ENCODE peak calls at places on chromosomes 6 and 20, in six cellular contexts. N is mucosa of gallbladder, F is Peyer's patch, G is amniotic stem cell, A is dorsolateral prefrontal cortex, I is fibroblast of the conjunctiva. E is an unnamed sample.

GRCh38 chr20:44405785-44406571 is 50.5 kb downstream of the HNF4A start:
- DNase-seq in N (no peak), F (peak; percentile 62), G (no peak), A (no peak), I (no peak), E (no peak)

GRCh38 chr6:40407239-40407638 is 179.9 kb downstream of the LRFN2 start:
- DNase-seq in N (no peak), F (no peak), G (no peak), A (no peak), I (no peak), E (no peak)

GRCh38 chr20:52889225-52889624 is 82.9 kb upstream of the TSHZ2 start:
- DNase-seq in N (no peak), F (no peak), G (no peak), A (no peak), I (peak; percentile 6), E (no peak)

GRCh38 chr20:19056909-19057308 is 155.5 kb upstream of the SLC24A3 start:
- DNase-seq in N (no peak), F (no peak), G (no peak), A (no peak), I (no peak), E (no peak)

GRCh38 chr6:31898200-31899011 is 908 bp upstream of the EHMT2 start:
- DNase-seq in N (no peak), F (no peak), G (no peak), A (no peak), I (no peak), E (no peak)

GRCh38 chr6:144471986-144472385 is 186.9 kb downstream of the UTRN start:
- DNase-seq in N (no peak), F (no peak), G (no peak), A (no peak), I (no peak), E (no peak)

GRCh38 chr20:1274485-1275313 is 8.6 kb downstream of the SNPH start:
- DNase-seq in N (peak; percentile 38), F (no peak), G (no peak), A (no peak), I (no peak), E (no peak)

GRCh38 chr6:16064687-16065086 is 64.2 kb upstream of the MYLIP start:
- DNase-seq in N (no peak), F (no peak), G (no peak), A (no peak), I (no peak), E (no peak)

GRCh38 chr6:51152594-51152993 is 333.9 kb downstream of the TFAP2B start:
- DNase-seq in N (no peak), F (no peak), G (no peak), A (no peak), I (no peak), E (no peak)

GRCh38 chr6:31734703-31735500 is 1.4 kb downstream of the CLIC1 start:
- DNase-seq in N (no peak), F (peak; percentile 81), G (peak; percentile 60), A (no peak), I (no peak), E (peak; percentile 54)

GRCh38 chr6:24451581-24452041 is 37.8 kb downstream of the GPLD1 start:
- DNase-seq in N (no peak), F (no peak), G (no peak), A (no peak), I (no peak), E (no peak)

GRCh38 chr20:3106658-3107463 is 22.3 kb upstream of the AVP start:
- DNase-seq in N (no peak), F (no peak), G (no peak), A (no peak), I (no peak), E (no peak)

GRCh38 chr6:16402501-16402900 is 164.1 kb downstream of the GMPR start:
- DNase-seq in N (no peak), F (no peak), G (no peak), A (no peak), I (peak; percentile 74), E (no peak)

GRCh38 chr20:38412877-38413577 is 22.1 kb downstream of the SNHG17 start:
- DNase-seq in N (no peak), F (no peak), G (no peak), A (no peak), I (no peak), E (no peak)

GRCh38 chr20:57059055-57059617 is 207.3 kb downstream of the BMP7 start:
- DNase-seq in N (no peak), F (no peak), G (no peak), A (no peak), I (no peak), E (no peak)

GRCh38 chr6:26305097-26305841 is 59.7 kb upstream of the BTN3A2 start:
- DNase-seq in N (peak; percentile 75), F (peak; percentile 64), G (peak; percentile 71), A (peak; percentile 50), I (peak; percentile 75), E (peak; percentile 44)

GRCh38 chr6:121879149-121879548 is 443.7 kb downstream of the GJA1 start:
- DNase-seq in N (no peak), F (no peak), G (peak; percentile 53), A (no peak), I (peak; percentile 87), E (no peak)

GRCh38 chr6:148495029-148495428 is 152.4 kb downstream of the SASH1 start:
- DNase-seq in N (no peak), F (no peak), G (no peak), A (no peak), I (no peak), E (no peak)

GRCh38 chr20:39070484-39071231 is 108.5 kb downstream of the DHX35 start:
- DNase-seq in N (no peak), F (no peak), G (peak; percentile 14), A (no peak), I (no peak), E (no peak)

GRCh38 chr6:3318226-3318625 is 59.5 kb downstream of the PSMG4 start:
- DNase-seq in N (no peak), F (no peak), G (no peak), A (no peak), I (no peak), E (peak; percentile 22)

GRCh38 chr6:26416288-26416687 is 14.2 kb downstream of the BTN3A1 start:
- DNase-seq in N (no peak), F (no peak), G (no peak), A (no peak), I (no peak), E (no peak)

GRCh38 chr20:44247676-44248419 is 740 bp downstream of the GDAP1L1 start:
- DNase-seq in N (no peak), F (no peak), G (no peak), A (peak; percentile 52), I (no peak), E (no peak)

GRCh38 chr6:52760105-52760765 is 3.0 kb downstream of the GSTA2 start:
- DNase-seq in N (peak; percentile 50), F (no peak), G (no peak), A (no peak), I (no peak), E (no peak)

GRCh38 chr6:135568366-135568765 is 70.8 kb upstream of the AHI1 start:
- DNase-seq in N (peak; percentile 35), F (no peak), G (peak; percentile 15), A (no peak), I (peak; percentile 27), E (peak; percentile 34)

GRCh38 chr6:128415387-128415786 is 105.0 kb downstream of the PTPRK start:
- DNase-seq in N (no peak), F (no peak), G (no peak), A (no peak), I (no peak), E (no peak)

GRCh38 chr6:129852257-129852858 is 8.8 kb downstream of the TMEM244 start:
- DNase-seq in N (no peak), F (no peak), G (no peak), A (no peak), I (no peak), E (no peak)

GRCh38 chr6:136723780-136724179 is 68.5 kb downstream of the MAP3K5 start:
- DNase-seq in N (no peak), F (no peak), G (no peak), A (peak; percentile 49), I (no peak), E (no peak)

GRCh38 chr20:33423141-33423834 is 20.3 kb downstream of the SNTA1 start:
- DNase-seq in N (no peak), F (no peak), G (peak; percentile 34), A (no peak), I (peak; percentile 61), E (peak; percentile 60)

GRCh38 chr6:27518881-27519795 is 46.2 kb upstream of the ZNF184 start:
- DNase-seq in N (peak; percentile 71), F (peak; percentile 61), G (peak; percentile 62), A (peak; percentile 58), I (peak; percentile 89), E (peak; percentile 46)

GRCh38 chr20:44361021-44361420 is 5.5 kb downstream of the HNF4A start:
- DNase-seq in N (no peak), F (no peak), G (no peak), A (no peak), I (no peak), E (no peak)

GRCh38 chr20:53934421-53935352 is 135.7 kb downstream of the BCAS1 start:
- DNase-seq in N (no peak), F (no peak), G (peak; percentile 53), A (no peak), I (no peak), E (no peak)

GRCh38 chr6:117449549-117450439 is 24.1 kb upstream of the ROS1 start:
- DNase-seq in N (peak; percentile 65), F (no peak), G (peak; percentile 73), A (no peak), I (peak; percentile 76), E (peak; percentile 58)

GRCh38 chr20:32528905-32529670 is 56.0 kb downstream of the NOL4L start:
- DNase-seq in N (no peak), F (no peak), G (no peak), A (no peak), I (no peak), E (no peak)

GRCh38 chr20:58927490-58928061 is 53.5 kb upstream of the NELFCD start:
- DNase-seq in N (no peak), F (no peak), G (no peak), A (no peak), I (no peak), E (no peak)